ENCODE peak calls at places on chromosomes 16 and 17, in five cellular contexts. C is stimulated activated CD8-positive, alpha-beta memory T cell treated with anti-CD3 and anti-CD28 coated beads, Interleukin-15, amount 100 ng/mL, for 1 hour; W is NCI-H748 treated with DMSO at 0.1 percent for 48 hours; G is ACHN; V is kidney. Q is an unnamed sample.

GRCh38 chr16:89981414-89981813 is 32.9 kb downstream of the DEF8 start:
- DNase-seq in C (no peak), W (no peak), G (no peak), V (no peak), Q (no peak)

GRCh38 chr16:89198417-89199240 is 1.7 kb downstream of the SLC22A31 start:
- DNase-seq in C (no peak), W (no peak), G (no peak), V (peak), Q (no peak)

GRCh38 chr17:7555320-7555948 is 3.1 kb upstream of the TNFSF13 start:
- DNase-seq in C (no peak), W (no peak), G (no peak), V (no peak), Q (no peak)

GRCh38 chr17:2954898-2955445 is 108.4 kb downstream of the OR1D5 start:
- DNase-seq in C (no peak), W (peak), G (peak), V (no peak), Q (no peak)

GRCh38 chr17:27577884-27578717 is 52.9 kb upstream of the LGALS9 start:
- DNase-seq in C (no peak), W (no peak), G (no peak), V (no peak), Q (no peak)

GRCh38 chr17:75010683-75011406 is 1.6 kb upstream of the MRPL58 start:
- DNase-seq in C (no peak), W (no peak), G (peak), V (peak), Q (no peak)

GRCh38 chr17:3738562-3739295 is 15.0 kb downstream of the HASPIN start:
- DNase-seq in C (no peak), W (no peak), G (peak), V (peak), Q (peak)

GRCh38 chr17:80025140-80025539 is 10.5 kb downstream of the TBC1D16 start:
- DNase-seq in C (no peak), W (no peak), G (no peak), V (no peak), Q (no peak)

GRCh38 chr17:34998205-34998604 is 17.9 kb downstream of the LIG3 start:
- DNase-seq in C (peak), W (no peak), G (peak), V (no peak), Q (peak)

GRCh38 chr17:879546-879945 is 97.4 kb downstream of the MRM3 start:
- DNase-seq in C (peak), W (no peak), G (peak), V (peak), Q (peak)

GRCh38 chr16:2057438-2057837 is 9.7 kb downstream of the TSC2 start:
- DNase-seq in C (no peak), W (no peak), G (no peak), V (no peak), Q (no peak)

GRCh38 chr16:1932050-1933028 is 10.7 kb downstream of the MSRB1 start:
- DNase-seq in C (no peak), W (no peak), G (peak), V (no peak), Q (no peak)